ENCODE peak calls at places on chromosomes 6 and 20, in six cellular contexts. W is fibroblast of lung, A is GM23248, S is IMR-90, I is PC-3, M is HepG2. Y is an unnamed sample.

GRCh38 chr20:37273988-37274387 is 12.4 kb upstream of the GHRH start:
- DNase-seq in W (no peak), A (no peak), S (no peak), I (no peak), M (no peak), Y (peak)

GRCh38 chr6:106257195-106257594 is 68.4 kb downstream of the ATG5 start:
- DNase-seq in W (peak), A (peak), S (peak), I (peak), M (no peak), Y (no peak)

GRCh38 chr20:10982692-10983091 is 308.9 kb upstream of the JAG1 start:
- DNase-seq in W (peak), A (peak), S (peak), I (peak), M (peak), Y (peak)

GRCh38 chr6:41442800-41443501 is 103.2 kb upstream of the FOXP4 start:
- DNase-seq in W (peak), A (peak), S (peak), I (no peak), M (no peak), Y (peak)

GRCh38 chr6:37077459-37078296 is 72.2 kb downstream of the FGD2 start:
- DNase-seq in W (peak), A (peak), S (peak), I (no peak), M (no peak), Y (peak)

GRCh38 chr6:160042014-160042773 is 73.3 kb downstream of the IGF2R start:
- DNase-seq in W (peak), A (peak), S (peak), I (peak), M (no peak), Y (peak)

GRCh38 chr6:137493218-137494038 is 766 bp downstream of the OLIG3 start:
- DNase-seq in W (no peak), A (no peak), S (no peak), I (no peak), M (no peak), Y (no peak)

GRCh38 chr6:110485461-110485860 is 9.0 kb upstream of the SLC22A16 start:
- DNase-seq in W (no peak), A (no peak), S (no peak), I (no peak), M (no peak), Y (no peak)

DNA sequence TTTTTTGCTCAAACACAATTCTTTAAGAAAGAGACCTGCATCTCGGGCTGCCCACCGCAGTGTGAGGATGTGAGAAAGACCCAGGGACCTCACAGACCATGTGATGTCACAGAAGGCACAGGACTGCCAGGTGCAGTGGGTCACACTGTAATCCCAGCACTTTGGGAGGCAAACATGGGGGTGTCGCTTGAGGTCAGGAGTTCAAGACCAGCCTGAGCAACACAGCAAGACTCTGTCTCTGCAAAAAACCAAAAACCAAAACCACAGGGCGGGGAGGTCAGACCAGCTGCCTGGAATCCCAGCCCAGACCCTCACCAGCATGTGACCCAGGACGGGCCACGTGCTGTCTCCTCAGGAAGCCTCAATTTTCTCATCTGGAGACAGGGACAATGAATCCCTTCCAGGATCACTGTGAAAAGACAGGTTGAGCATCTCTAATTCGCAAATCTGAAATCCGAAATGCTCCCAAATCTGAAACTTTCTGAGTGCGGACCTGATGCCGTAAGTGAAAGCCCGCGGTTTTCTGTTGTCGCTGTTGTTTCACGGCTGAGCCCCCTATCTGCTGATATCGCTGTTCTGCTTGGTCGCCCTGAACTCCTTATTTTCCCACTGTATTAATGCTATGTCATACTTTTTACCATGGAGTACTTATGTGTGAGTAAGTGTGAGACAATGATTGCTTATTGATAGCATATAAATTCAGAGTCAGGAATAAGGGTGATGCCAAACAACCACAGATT is 159.5 kb upstream of the PTPN1 start:
- DNase-seq in W (no peak), A (no peak), S (no peak), I (no peak), M (no peak), Y (no peak)
- H2AFZ ChIP-seq in W (no peak), A (no peak), S (no peak), I (no peak), M (no peak), Y (no peak)

GRCh38 chr20:9838378-9839295 is at the start of gene PAK5:
- DNase-seq in W (peak), A (peak), S (peak), I (no peak), M (peak), Y (peak)

GRCh38 chr20:9835302-9835701 is 3.6 kb downstream of the PAK5 start:
- DNase-seq in W (no peak), A (no peak), S (no peak), I (no peak), M (no peak), Y (no peak)

GRCh38 chr20:9838035-9838377 is 870 bp downstream of the PAK5 start:
- DNase-seq in W (peak), A (no peak), S (no peak), I (no peak), M (no peak), Y (peak)

GRCh38 chr20:9837634-9838033 is 1.2 kb downstream of the PAK5 start:
- DNase-seq in W (peak), A (no peak), S (no peak), I (no peak), M (no peak), Y (no peak)

DNA sequence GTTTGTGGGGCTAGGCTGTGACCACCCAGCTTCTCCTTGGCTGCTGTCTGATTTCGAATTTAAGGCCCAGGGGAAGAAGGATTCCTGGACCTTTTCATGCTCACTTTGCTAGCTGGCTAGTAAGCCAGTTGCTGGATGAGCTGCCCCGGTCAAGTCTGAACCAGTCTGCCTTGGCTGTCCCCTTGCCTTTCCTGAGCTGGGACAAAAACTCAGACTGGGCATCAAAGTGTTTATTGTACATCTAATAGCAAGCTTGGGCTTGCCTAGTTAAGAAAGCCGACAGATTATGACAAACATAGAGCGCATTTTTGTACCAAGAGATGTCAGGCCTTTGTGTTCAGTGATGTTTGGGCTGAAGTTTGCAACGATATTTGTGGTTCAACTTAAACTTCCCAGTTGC is 750 bp upstream of the PAK5 start:
- DNase-seq in W (no peak), A (no peak), S (no peak), I (no peak), M (no peak), Y (no peak)
- H3K4me3 ChIP-seq in W (no peak), A (no peak), S (no peak), I (no peak), M (peak), Y (no peak)

GRCh38 chr20:13165203-13165602 is 55.9 kb upstream of the ISM1 start:
- DNase-seq in W (no peak), A (no peak), S (no peak), I (no peak), M (no peak), Y (no peak)

GRCh38 chr20:13166006-13166405 is 55.1 kb upstream of the ISM1 start:
- DNase-seq in W (no peak), A (no peak), S (no peak), I (no peak), M (no peak), Y (no peak)

GRCh38 chr20:13174402-13174801 is 46.7 kb upstream of the ISM1 start:
- DNase-seq in W (no peak), A (no peak), S (no peak), I (no peak), M (no peak), Y (no peak)

GRCh38 chr20:13173201-13173600 is 47.9 kb upstream of the ISM1 start:
- DNase-seq in W (no peak), A (no peak), S (no peak), I (peak), M (no peak), Y (no peak)

DNA sequence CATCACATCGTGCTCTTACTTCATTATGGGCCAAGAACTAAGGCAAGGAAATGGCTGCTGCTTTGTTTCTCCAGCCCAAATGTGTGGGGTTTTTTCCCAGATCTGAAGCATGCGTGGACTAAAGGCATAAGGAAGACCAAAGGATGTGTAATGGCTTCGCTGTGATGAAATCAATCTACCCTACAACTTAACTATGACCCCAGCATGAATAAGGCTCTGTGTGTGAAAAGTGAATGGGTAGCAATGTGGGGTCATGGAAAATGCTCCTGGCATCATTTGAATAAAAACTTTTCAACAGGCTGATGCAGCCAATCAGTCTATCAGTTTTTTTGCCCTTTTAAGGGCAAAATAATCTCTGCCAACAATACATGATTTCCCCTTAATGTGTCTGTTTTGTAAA is 50.3 kb upstream of the ISM1 start:
- DNase-seq in W (no peak), A (no peak), S (no peak), I (no peak), M (no peak), Y (no peak)
- H2AFZ ChIP-seq in W (no peak), A (no peak), S (no peak), I (no peak), M (no peak), Y (no peak)

GRCh38 chr6:118844915-118845314 is 49.0 kb upstream of the ASF1A start:
- DNase-seq in W (peak), A (no peak), S (peak), I (no peak), M (no peak), Y (no peak)

DNA sequence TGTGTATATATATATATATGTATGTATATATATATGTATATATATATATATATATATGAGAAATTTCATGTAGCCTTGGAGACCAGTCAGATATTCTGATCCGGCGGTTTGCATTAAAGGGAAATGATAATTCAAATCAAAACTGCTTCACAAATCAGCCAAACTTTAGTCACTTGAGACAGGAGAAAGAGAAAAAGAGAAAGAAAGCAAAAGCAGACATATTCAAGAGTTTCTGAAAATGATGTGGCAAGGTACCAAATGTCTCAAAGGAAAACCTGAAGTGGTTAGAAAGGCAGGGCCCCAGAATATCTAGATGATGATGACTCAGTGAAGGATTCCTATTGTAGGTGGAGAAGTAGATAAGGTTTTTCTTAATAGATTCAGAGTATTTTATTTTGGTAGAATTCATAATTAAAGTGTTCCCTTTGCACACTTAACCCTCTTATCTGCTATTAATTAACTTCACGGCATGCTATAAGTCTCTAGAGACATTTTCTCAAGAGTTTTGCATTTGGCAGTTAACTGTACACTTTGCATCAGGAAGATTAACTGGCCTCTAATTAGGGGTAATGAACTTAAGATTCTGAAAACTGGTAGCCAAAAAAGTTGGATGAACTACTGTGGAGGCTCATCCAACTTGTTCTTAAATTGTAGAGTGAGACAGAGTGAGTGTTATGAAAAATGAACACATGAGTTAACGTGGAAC is 50.1 kb upstream of the ASF1A start:
- DNase-seq in W (no peak), A (peak), S (peak), I (no peak), M (no peak), Y (no peak)
- H3K4me3 ChIP-seq in W (no peak), A (no peak), S (no peak), I (no peak), M (no peak), Y (no peak)

GRCh38 chr6:16939839-16940238 is 162.0 kb upstream of the STMND1 start:
- DNase-seq in W (no peak), A (no peak), S (no peak), I (no peak), M (no peak), Y (no peak)
- H2AFZ ChIP-seq in W (no peak), A (no peak), S (no peak), I (no peak), M (no peak), Y (no peak)

GRCh38 chr6:68575765-68576439 is 59.2 kb upstream of the ADGRB3 start:
- DNase-seq in W (peak), A (no peak), S (no peak), I (peak), M (no peak), Y (peak)

GRCh38 chr6:68572975-68573374 is 62.1 kb upstream of the ADGRB3 start:
- DNase-seq in W (no peak), A (no peak), S (no peak), I (no peak), M (no peak), Y (no peak)

GRCh38 chr6:68572525-68572924 is 62.6 kb upstream of the ADGRB3 start:
- DNase-seq in W (peak), A (peak), S (no peak), I (peak), M (peak), Y (no peak)
- H3K4me3 ChIP-seq in W (no peak), A (no peak), S (no peak), I (no peak), M (no peak), Y (no peak)

GRCh38 chr6:74741608-74742007 is 464.2 kb downstream of the COL12A1 start:
- DNase-seq in W (no peak), A (no peak), S (no peak), I (no peak), M (no peak), Y (peak)

GRCh38 chr6:74745670-74746069 is 460.2 kb downstream of the COL12A1 start:
- DNase-seq in W (no peak), A (no peak), S (no peak), I (no peak), M (no peak), Y (no peak)

DNA sequence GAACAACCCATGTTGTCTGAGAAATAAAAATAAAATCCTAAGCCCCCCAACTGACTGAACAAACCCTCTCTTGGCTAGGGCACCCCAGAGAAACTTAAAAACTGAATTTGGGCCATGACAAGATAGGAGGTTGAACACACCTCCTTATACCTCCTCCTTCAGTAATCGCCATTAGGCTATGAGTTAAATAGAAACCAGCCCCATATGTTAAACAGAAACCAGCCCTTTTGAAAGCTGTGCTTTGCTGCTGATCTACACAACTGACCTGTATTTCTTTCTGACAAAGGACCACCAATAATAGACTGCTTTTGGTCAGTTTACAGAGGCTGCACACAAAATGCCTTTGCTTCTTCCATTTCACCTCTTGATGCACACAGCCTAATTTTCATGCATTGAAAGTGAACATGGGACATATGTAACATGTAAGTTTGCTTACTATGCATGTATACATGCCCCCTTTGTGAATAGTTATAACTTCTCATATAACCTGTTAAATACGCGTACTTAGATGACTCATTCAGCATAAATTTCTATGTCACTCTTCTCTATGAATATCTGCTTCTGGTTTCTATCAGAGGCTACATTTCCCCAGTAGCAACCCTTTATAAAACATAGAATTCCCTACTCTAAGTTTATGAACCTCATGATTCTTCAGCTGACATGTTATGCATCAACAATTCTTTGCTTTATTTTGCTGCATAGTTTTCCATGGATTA is 462.9 kb downstream of the COL12A1 start:
- DNase-seq in W (no peak), A (no peak), S (no peak), I (peak), M (no peak), Y (no peak)
- H2AFZ ChIP-seq in W (no peak), A (no peak), S (no peak), I (no peak), M (no peak), Y (peak)

GRCh38 chr6:135267085-135267484 is 86.0 kb downstream of the MYB start:
- DNase-seq in W (no peak), A (no peak), S (no peak), I (no peak), M (peak), Y (no peak)
- H3K4me3 ChIP-seq in W (no peak), A (no peak), S (no peak), I (no peak), M (no peak), Y (no peak)

GRCh38 chr6:17283074-17283473 is 1.9 kb downstream of the RBM24 start:
- DNase-seq in W (no peak), A (no peak), S (no peak), I (no peak), M (no peak), Y (no peak)
- H2AFZ ChIP-seq in W (no peak), A (peak), S (no peak), I (no peak), M (no peak), Y (no peak)

Y was measured in osteoblast.